ENCODE peak calls at places on chromosome 10, in five cellular contexts. One of them, this sample, is unnamed.

GRCh38 chr10:25026463-25026862 is 10.1 kb downstream of the THNSL1 start:
- DNase-seq in neuronal stem cell: no peak
- DNase-seq in mesenchymal stem cell: peak
- DNase-seq in H9: no peak
- DNase-seq in H1: no peak
- DNase-seq in this sample: no peak

GRCh38 chr10:98848361-98848760 is 387.3 kb downstream of the HPSE2 start:
- DNase-seq in mesenchymal stem cell: peak
- DNase-seq in H1: no peak
- DNase-seq in H9: no peak
- DNase-seq in neuronal stem cell: no peak
- DNase-seq in this sample: no peak

GRCh38 chr10:129993621-129994020 is 29.5 kb upstream of the EBF3 start:
- DNase-seq in H1: no peak
- DNase-seq in neuronal stem cell: no peak
- DNase-seq in mesenchymal stem cell: no peak
- DNase-seq in H9: no peak
- DNase-seq in this sample: peak

GRCh38 chr10:92490387-92490786 is 83.5 kb downstream of the IDE start:
- DNase-seq in H1: no peak
- DNase-seq in neuronal stem cell: no peak
- DNase-seq in H9: no peak
- DNase-seq in mesenchymal stem cell: peak
- DNase-seq in this sample: no peak

GRCh38 chr10:60937784-60938654 is 6.0 kb downstream of the RHOBTB1 start:
- DNase-seq in mesenchymal stem cell: peak
- DNase-seq in H9: no peak
- DNase-seq in H1: no peak
- DNase-seq in neuronal stem cell: no peak
- DNase-seq in this sample: peak

GRCh38 chr10:87844837-87845623 is 18.3 kb downstream of the KLLN start:
- DNase-seq in H9: no peak
- DNase-seq in neuronal stem cell: no peak
- DNase-seq in mesenchymal stem cell: peak
- DNase-seq in H1: no peak
- DNase-seq in this sample: peak

GRCh38 chr10:112782176-112782907 is 167.7 kb upstream of the TCF7L2 start:
- DNase-seq in mesenchymal stem cell: no peak
- DNase-seq in H1: peak
- DNase-seq in H9: no peak
- DNase-seq in neuronal stem cell: no peak
- DNase-seq in this sample: no peak

GRCh38 chr10:89553064-89553734 is 17.8 kb upstream of the SLC16A12 start:
- DNase-seq in mesenchymal stem cell: peak
- DNase-seq in neuronal stem cell: no peak
- DNase-seq in H1: no peak
- DNase-seq in H9: no peak
- DNase-seq in this sample: peak

GRCh38 chr10:51397695-51398094 is 301.7 kb downstream of the CSTF2T start:
- DNase-seq in mesenchymal stem cell: no peak
- DNase-seq in H9: no peak
- DNase-seq in neuronal stem cell: no peak
- DNase-seq in H1: no peak
- DNase-seq in this sample: no peak

GRCh38 chr10:24196426-24197039 is 12.4 kb upstream of the KIAA1217 start:
- DNase-seq in H9: peak
- DNase-seq in mesenchymal stem cell: peak
- DNase-seq in H1: peak
- DNase-seq in neuronal stem cell: peak
- DNase-seq in this sample: peak

GRCh38 chr10:60237977-60238376 is 151.7 kb downstream of the ANK3 start:
- DNase-seq in mesenchymal stem cell: no peak
- DNase-seq in H1: no peak
- DNase-seq in neuronal stem cell: no peak
- DNase-seq in H9: no peak
- DNase-seq in this sample: no peak

GRCh38 chr10:63337455-63338251 is 128.1 kb downstream of the JMJD1C start:
- DNase-seq in H1: no peak
- DNase-seq in H9: no peak
- DNase-seq in mesenchymal stem cell: peak
- DNase-seq in neuronal stem cell: no peak
- DNase-seq in this sample: no peak

GRCh38 chr10:132197271-132198067 is 10.7 kb downstream of the DPYSL4 start:
- DNase-seq in mesenchymal stem cell: no peak
- DNase-seq in H9: no peak
- DNase-seq in neuronal stem cell: no peak
- DNase-seq in H1: no peak
- DNase-seq in this sample: no peak

GRCh38 chr10:22846294-22846693 is 81.6 kb upstream of the ARMC3 start:
- DNase-seq in H1: no peak
- DNase-seq in mesenchymal stem cell: no peak
- DNase-seq in H9: no peak
- DNase-seq in neuronal stem cell: no peak
- DNase-seq in this sample: no peak

GRCh38 chr10:29858352-29859267 is 200.8 kb downstream of the JCAD start:
- DNase-seq in mesenchymal stem cell: peak
- DNase-seq in H1: peak
- DNase-seq in neuronal stem cell: peak
- DNase-seq in H9: peak
- DNase-seq in this sample: peak

GRCh38 chr10:132096223-132096622 is 30.5 kb downstream of the JAKMIP3 start:
- DNase-seq in neuronal stem cell: no peak
- DNase-seq in mesenchymal stem cell: peak
- DNase-seq in H1: no peak
- DNase-seq in H9: no peak
- DNase-seq in this sample: no peak

GRCh38 chr10:2146079-2146478 is 408.8 kb upstream of the ADARB2 start:
- DNase-seq in H1: no peak
- DNase-seq in neuronal stem cell: no peak
- DNase-seq in H9: no peak
- DNase-seq in mesenchymal stem cell: no peak
- DNase-seq in this sample: no peak

GRCh38 chr10:97117372-97117771 is 68.4 kb downstream of the SLIT1 start:
- DNase-seq in mesenchymal stem cell: no peak
- DNase-seq in neuronal stem cell: no peak
- DNase-seq in H1: no peak
- DNase-seq in H9: no peak
- DNase-seq in this sample: peak

GRCh38 chr10:84008878-84009277 is 130.4 kb upstream of the GHITM start:
- DNase-seq in H9: peak
- DNase-seq in H1: peak
- DNase-seq in neuronal stem cell: no peak
- DNase-seq in mesenchymal stem cell: no peak
- DNase-seq in this sample: peak

GRCh38 chr10:98417973-98418372 is 3.0 kb upstream of the PYROXD2 start:
- DNase-seq in neuronal stem cell: no peak
- DNase-seq in mesenchymal stem cell: no peak
- DNase-seq in H1: no peak
- DNase-seq in H9: no peak
- DNase-seq in this sample: no peak

GRCh38 chr10:89887406-89887805 is 186.0 kb downstream of the KIF20B start:
- DNase-seq in H1: no peak
- DNase-seq in H9: no peak
- DNase-seq in neuronal stem cell: no peak
- DNase-seq in mesenchymal stem cell: no peak
- DNase-seq in this sample: no peak

GRCh38 chr10:98963608-98964007 is 272.0 kb downstream of the HPSE2 start:
- DNase-seq in H1: no peak
- DNase-seq in H9: no peak
- DNase-seq in mesenchymal stem cell: peak
- DNase-seq in neuronal stem cell: no peak
- DNase-seq in this sample: no peak

GRCh38 chr10:77478248-77478963 is 159.2 kb downstream of the KCNMA1 start:
- DNase-seq in mesenchymal stem cell: peak
- DNase-seq in H9: no peak
- DNase-seq in neuronal stem cell: no peak
- DNase-seq in H1: no peak
- DNase-seq in this sample: peak

GRCh38 chr10:62632071-62632809 is 172.3 kb upstream of the ADO start:
- DNase-seq in mesenchymal stem cell: no peak
- DNase-seq in neuronal stem cell: no peak
- DNase-seq in H9: no peak
- DNase-seq in H1: no peak
- DNase-seq in this sample: peak

GRCh38 chr10:36759111-36759805 is 366.1 kb upstream of the ANKRD30A start:
- DNase-seq in neuronal stem cell: no peak
- DNase-seq in H9: no peak
- DNase-seq in H1: no peak
- DNase-seq in mesenchymal stem cell: peak
- DNase-seq in this sample: no peak

GRCh38 chr10:69278446-69278963 is at the start of gene HK1:
- DNase-seq in mesenchymal stem cell: peak
- DNase-seq in neuronal stem cell: peak
- DNase-seq in H1: no peak
- DNase-seq in H9: no peak
- DNase-seq in this sample: peak

GRCh38 chr10:6507311-6507710 is 72.8 kb downstream of the PRKCQ start:
- DNase-seq in H1: peak
- DNase-seq in neuronal stem cell: no peak
- DNase-seq in mesenchymal stem cell: no peak
- DNase-seq in H9: no peak
- DNase-seq in this sample: no peak

GRCh38 chr10:68502846-68503245 is 24.5 kb downstream of the SLC25A16 start:
- DNase-seq in mesenchymal stem cell: no peak
- DNase-seq in H9: no peak
- DNase-seq in H1: no peak
- DNase-seq in neuronal stem cell: no peak
- DNase-seq in this sample: no peak

GRCh38 chr10:58672855-58673254 is 160.2 kb downstream of the BICC1 start:
- DNase-seq in mesenchymal stem cell: no peak
- DNase-seq in H9: no peak
- DNase-seq in H1: no peak
- DNase-seq in neuronal stem cell: no peak
- DNase-seq in this sample: no peak

GRCh38 chr10:33803248-33803647 is 468.8 kb upstream of the NRP1 start:
- DNase-seq in mesenchymal stem cell: no peak
- DNase-seq in H1: no peak
- DNase-seq in H9: no peak
- DNase-seq in neuronal stem cell: no peak
- DNase-seq in this sample: peak

GRCh38 chr10:43862756-43863155 is 214.1 kb upstream of the ZNF32 start:
- DNase-seq in H9: no peak
- DNase-seq in mesenchymal stem cell: no peak
- DNase-seq in H1: peak
- DNase-seq in neuronal stem cell: no peak
- DNase-seq in this sample: no peak

GRCh38 chr10:10902951-10903350 is 114.7 kb upstream of the CELF2 start:
- DNase-seq in H1: no peak
- DNase-seq in mesenchymal stem cell: no peak
- DNase-seq in H9: no peak
- DNase-seq in neuronal stem cell: no peak
- DNase-seq in this sample: no peak

GRCh38 chr10:36888925-36889573 is 236.3 kb upstream of the ANKRD30A start:
- DNase-seq in neuronal stem cell: peak
- DNase-seq in mesenchymal stem cell: peak
- DNase-seq in H9: peak
- DNase-seq in H1: peak
- DNase-seq in this sample: peak

GRCh38 chr10:78215645-78216044 is 182.0 kb downstream of the RPS24 start:
- DNase-seq in mesenchymal stem cell: peak
- DNase-seq in neuronal stem cell: no peak
- DNase-seq in H1: no peak
- DNase-seq in H9: no peak
- DNase-seq in this sample: no peak

GRCh38 chr10:104666106-104666505 is 25.0 kb downstream of the SORCS3 start:
- DNase-seq in H9: no peak
- DNase-seq in neuronal stem cell: no peak
- DNase-seq in H1: no peak
- DNase-seq in mesenchymal stem cell: no peak
- DNase-seq in this sample: no peak
- H2BK12ac ChIP-seq in H9: no peak
- H2BK12ac ChIP-seq in neuronal stem cell: no peak
- H2BK12ac ChIP-seq in H1: no peak
- H2BK12ac ChIP-seq in mesenchymal stem cell: no peak
- H2BK12ac ChIP-seq in this sample: no peak

GRCh38 chr10:12670004-12670403 is 320.7 kb downstream of the CAMK1D start:
- DNase-seq in H1: no peak
- DNase-seq in neuronal stem cell: no peak
- DNase-seq in mesenchymal stem cell: no peak
- DNase-seq in H9: no peak
- DNase-seq in this sample: no peak
- H2BK12ac ChIP-seq in H1: no peak
- H2BK12ac ChIP-seq in neuronal stem cell: no peak
- H2BK12ac ChIP-seq in mesenchymal stem cell: no peak
- H2BK12ac ChIP-seq in H9: no peak
- H2BK12ac ChIP-seq in this sample: no peak

GRCh38 chr10:26389533-26389932 is 48.6 kb upstream of the APBB1IP start:
- DNase-seq in H1: no peak
- DNase-seq in neuronal stem cell: no peak
- DNase-seq in mesenchymal stem cell: no peak
- DNase-seq in H9: no peak
- DNase-seq in this sample: no peak

GRCh38 chr10:26386800-26387199 is 51.3 kb upstream of the APBB1IP start:
- DNase-seq in neuronal stem cell: no peak
- DNase-seq in H9: no peak
- DNase-seq in H1: no peak
- DNase-seq in mesenchymal stem cell: no peak
- DNase-seq in this sample: no peak

DNA sequence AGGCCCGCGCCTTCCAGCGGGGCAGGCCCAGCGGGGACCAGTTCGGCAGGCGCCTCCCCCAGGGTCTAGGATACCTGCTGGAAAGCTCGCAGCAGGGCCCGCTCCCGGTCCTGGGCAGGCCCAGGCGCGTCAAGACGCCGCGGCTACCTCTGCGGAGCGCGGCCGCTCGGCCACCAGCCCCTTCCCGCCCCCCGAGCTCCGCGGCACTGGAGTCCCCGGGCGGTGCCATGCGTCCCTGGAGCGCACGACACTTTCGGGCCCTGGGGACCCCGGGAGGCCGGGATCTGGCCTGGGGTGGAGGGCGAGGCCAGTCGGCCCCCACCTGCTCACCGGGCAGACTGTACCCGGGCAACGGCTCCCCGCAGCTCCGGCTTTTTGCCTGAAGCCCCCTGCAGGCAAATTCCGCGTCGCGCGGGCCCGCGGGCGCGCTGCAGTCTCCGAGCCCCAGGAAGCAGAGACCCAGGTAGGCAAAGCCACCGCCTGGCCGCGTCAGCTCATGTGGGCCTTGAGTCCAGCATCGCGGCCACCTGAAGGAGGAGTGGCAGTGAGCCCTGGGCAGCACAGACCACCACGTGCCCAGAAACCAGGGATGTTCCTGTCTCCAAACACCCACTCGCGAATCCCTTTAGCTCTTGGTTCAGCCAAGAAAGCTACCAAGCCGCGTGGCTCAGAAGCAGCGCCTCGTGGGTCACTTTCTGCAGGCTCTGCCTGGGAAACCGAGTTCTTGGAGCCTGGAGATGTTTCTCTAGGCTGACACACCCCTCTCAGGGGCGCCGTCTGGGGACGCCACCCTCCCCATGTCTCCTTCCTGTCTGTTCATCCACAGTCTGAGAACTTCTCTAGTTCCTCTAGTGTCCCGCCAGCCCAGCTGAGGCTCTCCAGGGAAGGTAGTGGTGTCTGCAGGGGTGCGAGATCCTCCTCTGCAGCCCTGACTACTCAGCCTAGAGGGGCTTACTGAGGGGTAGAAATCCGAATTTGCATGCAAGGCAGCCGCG is 46.1 kb upstream of the APBB1IP start:
- DNase-seq in mesenchymal stem cell: no peak
- DNase-seq in neuronal stem cell: no peak
- DNase-seq in H1: peak
- DNase-seq in H9: peak
- DNase-seq in this sample: peak
- H2BK12ac ChIP-seq in mesenchymal stem cell: no peak
- H2BK12ac ChIP-seq in neuronal stem cell: no peak
- H2BK12ac ChIP-seq in H1: peak
- H2BK12ac ChIP-seq in H9: no peak
- H2BK12ac ChIP-seq in this sample: no peak

GRCh38 chr10:3593611-3594010 is 191.4 kb downstream of the KLF6 start:
- DNase-seq in H1: no peak
- DNase-seq in H9: no peak
- DNase-seq in neuronal stem cell: no peak
- DNase-seq in mesenchymal stem cell: no peak
- DNase-seq in this sample: no peak
- H2BK12ac ChIP-seq in H1: peak
- H2BK12ac ChIP-seq in H9: no peak
- H2BK12ac ChIP-seq in neuronal stem cell: no peak
- H2BK12ac ChIP-seq in mesenchymal stem cell: no peak
- H2BK12ac ChIP-seq in this sample: no peak

This sample was measured in trophoblast cell.